ENCODE peak calls at places on chromosomes 6 and 20, in four cellular contexts. R, K, B and L are unnamed samples.

GRCh38 chr6:3457710-3458605 is 1.1 kb upstream of the SLC22A23 start:
- DNase-seq in R (peak; percentile 67), K (peak; percentile 16), B (peak; percentile 65), L (no peak)

GRCh38 chr6:148396926-148397325 is 54.3 kb downstream of the SASH1 start:
- DNase-seq in R (no peak), K (no peak), B (peak; percentile 85), L (no peak)

GRCh38 chr6:149863596-149863845 is 638 bp downstream of the LRP11 start:
- DNase-seq in R (no peak), K (no peak), B (no peak), L (no peak)

GRCh38 chr6:158003910-158004695 is 22.4 kb downstream of the SYNJ2 start:
- DNase-seq in R (no peak), K (no peak), B (no peak), L (no peak)

GRCh38 chr6:40509163-40509562 is 78.0 kb downstream of the LRFN2 start:
- DNase-seq in R (no peak), K (no peak), B (no peak), L (no peak)

GRCh38 chr6:30781362-30781696 is 37.0 kb upstream of the IER3 start:
- DNase-seq in R (no peak), K (no peak), B (no peak), L (no peak)

GRCh38 chr6:154403803-154404202 is 47.2 kb upstream of the IPCEF1 start:
- DNase-seq in R (no peak), K (peak; percentile 42), B (no peak), L (no peak)

GRCh38 chr20:53581444-53582311 is 12.0 kb downstream of the ZNF217 start:
- DNase-seq in R (peak; percentile 72), K (no peak), B (no peak), L (no peak)

GRCh38 chr6:135675862-135676261 is 175.6 kb upstream of the PDE7B start:
- DNase-seq in R (no peak), K (no peak), B (peak; percentile 63), L (peak; percentile 59)

GRCh38 chr6:108920751-108921150 is 72.5 kb downstream of the ARMC2 start:
- DNase-seq in R (no peak), K (no peak), B (no peak), L (no peak)

GRCh38 chr6:13105139-13105538 is 223.2 kb downstream of the TBC1D7 start:
- DNase-seq in R (no peak), K (no peak), B (no peak), L (no peak)

GRCh38 chr6:167141667-167142432 is 15.9 kb downstream of the GPR31 start:
- DNase-seq in R (peak; percentile 86), K (no peak), B (peak; percentile 11), L (peak; percentile 21)

GRCh38 chr20:46400253-46400652 is 6.2 kb downstream of the ELMO2 start:
- DNase-seq in R (no peak), K (peak; percentile 71), B (peak; percentile 40), L (no peak)

GRCh38 chr6:13355043-13355945 is 27.0 kb upstream of the TBC1D7 start:
- DNase-seq in R (peak; percentile 65), K (peak; percentile 85), B (peak; percentile 69), L (no peak)

GRCh38 chr6:18141805-18142590 is 12.9 kb downstream of the TPMT start:
- DNase-seq in R (no peak), K (no peak), B (no peak), L (no peak)

GRCh38 chr6:141403827-141404226 is 728.9 kb upstream of the GJE1 start:
- DNase-seq in R (no peak), K (peak; percentile 6), B (no peak), L (no peak)

GRCh38 chr6:78629154-78629721 is 238.1 kb upstream of the IRAK1BP1 start:
- DNase-seq in R (no peak), K (peak; percentile 52), B (peak; percentile 26), L (no peak)